ENCODE peak calls at places on chromosomes 2 and 18, in six cellular contexts. T is Calu3, G is posterior cingulate gyrus, L is Right ventricle myocardium inferior, X is left lobe of liver, F is fibroblast of mammary gland. A is an unnamed sample.

GRCh38 chr2:20614201-20615045 is 36.5 kb downstream of the HS1BP3 start:
- DNase-seq in T (peak; percentile 64), G (no peak), L (no peak), X (peak; percentile 48), F (peak; percentile 35), A (peak; percentile 77)

GRCh38 chr2:237533668-237534138 is 32.7 kb upstream of the PRLH start:
- DNase-seq in T (no peak), G (no peak), L (no peak), X (no peak), F (peak; percentile 86), A (no peak)

GRCh38 chr2:236089271-236090026 is 78.7 kb downstream of the GBX2 start:
- DNase-seq in T (no peak), G (no peak), L (no peak), X (no peak), F (peak; percentile 1), A (no peak)

GRCh38 chr18:1053654-1054315 is 149.1 kb downstream of the ADCYAP1 start:
- DNase-seq in T (no peak), G (no peak), L (no peak), X (no peak), F (no peak), A (no peak)

GRCh38 chr2:109710505-109711229 is 83.4 kb upstream of the RGPD5 start:
- DNase-seq in T (no peak), G (no peak), L (no peak), X (no peak), F (no peak), A (no peak)

GRCh38 chr2:31886700-31887099 is 124.1 kb downstream of the MEMO1 start:
- DNase-seq in T (peak; percentile 10), G (no peak), L (no peak), X (no peak), F (peak; percentile 9), A (no peak)

GRCh38 chr2:43040084-43040854 is 186.1 kb downstream of the ZFP36L2 start:
- DNase-seq in T (no peak), G (no peak), L (peak; percentile 30), X (no peak), F (no peak), A (no peak)

GRCh38 chr2:126864861-126865260 is 33.8 kb upstream of the TEX51 start:
- DNase-seq in T (no peak), G (no peak), L (no peak), X (peak; percentile 28), F (no peak), A (no peak)

GRCh38 chr2:183162362-183162761 is 38.1 kb downstream of the NUP35 start:
- DNase-seq in T (no peak), G (no peak), L (no peak), X (no peak), F (peak; percentile 54), A (no peak)